ENCODE peak calls at places on chromosomes 12 and 14, in ten cellular contexts. Y is astrocyte of the spinal cord, U is fibroblast of the aortic adventitia, G is astrocyte, X is heart right ventricle, S is PC-3, B is lung, V is A549, Q is prostate gland, C is mucosa of descending colon. D is an unnamed sample.

GRCh38 chr12:31207799-31208465 is 118.0 kb downstream of the SINHCAF start:
- DNase-seq in Y (no peak), U (peak), G (no peak), X (no peak), S (peak), B (no peak), V (no peak), Q (no peak), C (no peak), D (peak)

GRCh38 chr12:104596128-104596799 is 139.5 kb downstream of the CHST11 start:
- DNase-seq in Y (peak), U (peak), G (peak), X (peak), S (no peak), B (peak), V (no peak), Q (no peak), C (no peak), D (peak)

GRCh38 chr14:65847065-65847847 is 434.7 kb downstream of the FUT8 start:
- DNase-seq in Y (no peak), U (no peak), G (no peak), X (no peak), S (no peak), B (no peak), V (no peak), Q (no peak), C (no peak), D (no peak)

GRCh38 chr14:72824051-72824450 is 69.8 kb downstream of the DPF3 start:
- DNase-seq in Y (no peak), U (no peak), G (no peak), X (no peak), S (no peak), B (no peak), V (no peak), Q (no peak), C (no peak), D (no peak)

GRCh38 chr12:93441111-93441616 is 583 bp downstream of the UBE2N start:
- DNase-seq in Y (peak), U (no peak), G (no peak), X (peak), S (peak), B (no peak), V (peak), Q (peak), C (peak), D (no peak)

GRCh38 chr14:100149789-100150611 is 9.4 kb downstream of the DEGS2 start:
- DNase-seq in Y (no peak), U (no peak), G (no peak), X (no peak), S (peak), B (peak), V (no peak), Q (peak), C (peak), D (no peak)

GRCh38 chr12:27940756-27941402 is 31.7 kb downstream of the PTHLH start:
- DNase-seq in Y (peak), U (peak), G (peak), X (peak), S (peak), B (peak), V (peak), Q (peak), C (no peak), D (peak)

GRCh38 chr12:103851127-103851526 is 10.1 kb upstream of the NT5DC3 start:
- DNase-seq in Y (peak), U (peak), G (peak), X (no peak), S (peak), B (no peak), V (no peak), Q (no peak), C (no peak), D (peak)

GRCh38 chr12:95218852-95219171 is 1.2 kb downstream of the VEZT start:
- DNase-seq in Y (no peak), U (no peak), G (no peak), X (no peak), S (peak), B (no peak), V (peak), Q (no peak), C (no peak), D (no peak)

GRCh38 chr12:95582230-95583058 is 31.2 kb upstream of the USP44 start:
- DNase-seq in Y (peak), U (peak), G (peak), X (no peak), S (peak), B (no peak), V (peak), Q (no peak), C (no peak), D (peak)

GRCh38 chr14:61326847-61327246 is 5.5 kb downstream of the PRKCH start:
- DNase-seq in Y (peak), U (no peak), G (no peak), X (peak), S (peak), B (peak), V (no peak), Q (peak), C (no peak), D (peak)
- H3K4me3 ChIP-seq in Y (no peak), U (no peak), G (no peak), X (peak), S (no peak), B (no peak), V (no peak), Q (no peak), C (no peak), D (no peak)

GRCh38 chr14:94309721-94310120 is 13.4 kb downstream of the SERPINA6 start:
- DNase-seq in Y (no peak), U (no peak), G (no peak), X (no peak), S (no peak), B (no peak), V (no peak), Q (no peak), C (no peak), D (no peak)

GRCh38 chr14:94305620-94306019 is 12.6 kb upstream of the SERPINA10 start:
- DNase-seq in Y (no peak), U (no peak), G (no peak), X (no peak), S (no peak), B (no peak), V (no peak), Q (no peak), C (no peak), D (no peak)

GRCh38 chr14:94306047-94306978 is 13.2 kb upstream of the SERPINA10 start:
- DNase-seq in Y (no peak), U (no peak), G (no peak), X (no peak), S (no peak), B (no peak), V (no peak), Q (no peak), C (no peak), D (no peak)

GRCh38 chr14:94310248-94310647 is 12.9 kb downstream of the SERPINA6 start:
- DNase-seq in Y (no peak), U (no peak), G (no peak), X (no peak), S (no peak), B (no peak), V (no peak), Q (no peak), C (no peak), D (no peak)

GRCh38 chr14:94307410-94307992 is 14.4 kb upstream of the SERPINA10 start:
- DNase-seq in Y (no peak), U (no peak), G (no peak), X (no peak), S (peak), B (no peak), V (no peak), Q (no peak), C (no peak), D (peak)
- TF ChIP-seq CTCF in Y (peak), U (peak), G (no peak), X (peak), S (peak), B (no peak), V (no peak), Q (no peak), C (no peak), D (peak)

DNA sequence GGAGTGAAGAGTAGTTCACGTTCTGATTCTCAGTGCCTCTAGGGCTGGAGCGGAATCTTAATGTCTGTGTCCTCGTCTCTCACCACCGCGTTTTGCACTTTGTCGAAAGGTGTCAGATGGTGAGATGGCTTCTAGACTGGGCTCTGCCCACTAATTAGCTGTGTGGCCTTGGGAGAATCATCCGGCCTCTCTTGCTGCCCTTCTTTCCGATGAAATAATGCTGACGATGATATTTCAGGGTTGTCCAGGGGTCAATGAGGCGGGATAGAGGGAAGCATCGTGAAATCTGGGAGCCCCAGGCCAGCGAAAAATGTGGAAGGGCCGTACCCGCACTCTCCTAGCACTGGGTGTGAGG is 805 bp upstream of the GALNT16 start:
- DNase-seq in Y (no peak), U (no peak), G (no peak), X (no peak), S (no peak), B (no peak), V (no peak), Q (no peak), C (no peak), D (no peak)
- H3K4me3 ChIP-seq in Y (peak), U (peak), G (peak), X (peak), S (no peak), B (no peak), V (peak), Q (no peak), C (no peak), D (peak)

GRCh38 chr14:59254146-59254910 is 65.9 kb downstream of the DAAM1 start:
- DNase-seq in Y (peak), U (peak), G (peak), X (peak), S (peak), B (peak), V (no peak), Q (peak), C (no peak), D (peak)
- TF ChIP-seq CTCF in Y (peak), U (no peak), G (no peak), X (no peak), S (no peak), B (no peak), V (no peak), Q (no peak), C (no peak), D (no peak)

D was measured in fibroblast of pulmonary artery.